ENCODE peak calls at places on chromosomes 5 and 9, in four cellular contexts. S is naive B cell; P is NCI-H1417; G is activated CD8-positive, alpha-beta memory T cell treated with anti-CD3 and anti-CD28 coated beads for 4 hours. T is an unnamed sample.

GRCh38 chr5:57012511-57012910 is 60.6 kb upstream of the MIER3 start:
- DNase-seq in P (no peak), S (no peak), G (no peak), T (no peak)

GRCh38 chr5:115946655-115947054 is 15.6 kb upstream of the LVRN start:
- DNase-seq in P (no peak), G (no peak), S (no peak), T (no peak)

GRCh38 chr9:80157561-80157983 is 585.8 kb downstream of the TLE4 start:
- DNase-seq in S (no peak), G (no peak), P (peak), T (no peak)

GRCh38 chr5:137672001-137672400 is 63.9 kb downstream of the KLHL3 start:
- DNase-seq in P (no peak), S (no peak), G (no peak), T (no peak)

GRCh38 chr5:141354900-141355469 is at the start of gene PCDHGA4:
- DNase-seq in P (no peak), G (no peak), S (no peak), T (no peak)

GRCh38 chr9:81096667-81097066 is 592.7 kb downstream of the TLE1 start:
- DNase-seq in S (no peak), G (no peak), P (no peak), T (no peak)

GRCh38 chr5:56409331-56410190 is 176.4 kb upstream of the ANKRD55 start:
- DNase-seq in P (no peak), S (no peak), G (no peak), T (no peak)

GRCh38 chr9:35951736-35952135 is 6.2 kb downstream of the OR2S2 start:
- DNase-seq in P (no peak), S (no peak), G (no peak), T (no peak)

GRCh38 chr9:98074119-98074990 is 17.8 kb downstream of the NANS start:
- DNase-seq in S (peak), P (peak), G (peak), T (peak)

GRCh38 chr5:87399720-87400119 is 13.0 kb downstream of the CCNH start:
- DNase-seq in S (no peak), G (no peak), P (no peak), T (no peak)

GRCh38 chr5:55037046-55037771 is 13.2 kb downstream of the GZMK start:
- DNase-seq in S (no peak), P (no peak), G (peak), T (no peak)

GRCh38 chr9:79193506-79194223 is 378.1 kb upstream of the TLE4 start:
- DNase-seq in P (no peak), S (no peak), G (no peak), T (no peak)

GRCh38 chr9:20317701-20318100 is 304.6 kb downstream of the MLLT3 start:
- DNase-seq in G (no peak), S (no peak), P (no peak), T (no peak)

GRCh38 chr5:94613583-94613982 is 4.8 kb downstream of the KIAA0825 start:
- DNase-seq in P (peak), G (no peak), S (peak), T (peak)

GRCh38 chr5:95963650-95964410 is 2.2 kb upstream of the ELL2 start:
- DNase-seq in S (no peak), G (no peak), P (no peak), T (no peak)

T was measured in NCI-H146.